ENCODE peak calls at places on chromosomes 4 and X, in ten cellular contexts. K is endodermal cell; G is cardiac muscle cell; D is AG10803; Q is dorsolateral prefrontal cortex; X is A549; E is CD8-positive, alpha-beta memory T cell; M is IMR-90; J is A673; A is suprapubic skin. U is an unnamed sample.

GRCh38 chr4:70901607-70901983 is 574 bp upstream of the MOB1B start:
- DNase-seq in A (no peak), Q (no peak), M (no peak), X (no peak), K (no peak), J (no peak), D (no peak), G (no peak), E (no peak), U (no peak)

GRCh38 chrX:118346258-118347094 is 570 bp downstream of the WDR44 start:
- DNase-seq in D (no peak), Q (peak), K (peak), M (no peak), G (no peak), X (peak), A (peak), J (peak), E (peak), U (peak)

GRCh38 chr4:186936496-186937375 is 213.1 kb upstream of the FAT1 start:
- DNase-seq in K (no peak), X (peak), J (no peak), D (peak), G (peak), Q (no peak), M (peak), A (no peak), E (no peak), U (no peak)

GRCh38 chr4:2462992-2463762 is 5.7 kb upstream of the RNF4 start:
- DNase-seq in D (no peak), E (no peak), X (no peak), A (no peak), G (peak), K (peak), M (no peak), Q (no peak), J (no peak), U (no peak)

GRCh38 chrX:2401590-2402360 is 99.0 kb downstream of the DHRSX start:
- DNase-seq in G (no peak), M (no peak), J (no peak), A (peak), D (peak), E (no peak), K (peak), Q (no peak), X (no peak), U (no peak)

GRCh38 chrX:84187501-84188319 is at the start of gene RPS6KA6:
- DNase-seq in E (no peak), J (no peak), X (peak), D (peak), G (no peak), M (peak), K (peak), Q (peak), A (peak), U (peak)

GRCh38 chrX:39367429-39367828 is 566.2 kb downstream of the MID1IP1 start:
- DNase-seq in E (no peak), D (no peak), X (no peak), M (no peak), K (no peak), Q (no peak), J (no peak), G (no peak), A (no peak), U (no peak)

GRCh38 chr4:94411296-94411695 is 40.4 kb upstream of the PDLIM5 start:
- DNase-seq in D (no peak), J (peak), M (no peak), A (no peak), X (no peak), Q (no peak), G (no peak), E (no peak), K (no peak), U (no peak)

GRCh38 chrX:131288738-131289511 is at the start of gene IGSF1:
- DNase-seq in X (no peak), E (no peak), M (no peak), J (peak), Q (peak), A (no peak), D (peak), K (peak), G (peak), U (no peak)

GRCh38 chr4:102560743-102561341 is 59.7 kb downstream of the NFKB1 start:
- DNase-seq in X (no peak), A (no peak), K (no peak), M (no peak), E (no peak), Q (no peak), D (no peak), G (no peak), J (no peak), U (no peak)

GRCh38 chrX:12308420-12308819 is 170.1 kb downstream of the FRMPD4 start:
- DNase-seq in M (no peak), A (no peak), Q (no peak), D (no peak), G (no peak), E (no peak), K (no peak), X (no peak), J (no peak), U (no peak)

GRCh38 chrX:2767631-2768455 is 16.0 kb downstream of the XG start:
- DNase-seq in Q (no peak), G (peak), X (peak), M (peak), A (peak), K (peak), E (peak), D (peak), J (no peak), U (peak)

GRCh38 chrX:57641338-57641737 is 38.7 kb downstream of the NLRP2B start:
- DNase-seq in K (no peak), Q (no peak), G (no peak), A (no peak), J (no peak), X (no peak), E (no peak), D (no peak), M (no peak), U (no peak)

GRCh38 chrX:7147431-7147977 is at the start of gene STS:
- DNase-seq in K (peak), G (peak), J (peak), A (peak), Q (peak), X (no peak), E (peak), M (peak), D (no peak), U (peak)

GRCh38 chr4:20193522-20193902 is 58.2 kb upstream of the SLIT2 start:
- DNase-seq in D (no peak), Q (no peak), X (no peak), K (no peak), J (peak), G (peak), M (no peak), E (no peak), A (no peak), U (no peak)

GRCh38 chr4:181685911-181686310 is 557.3 kb upstream of the TENM3 start:
- DNase-seq in E (no peak), X (no peak), Q (no peak), M (peak), G (peak), A (no peak), J (no peak), D (peak), K (no peak), U (no peak)

GRCh38 chr4:128328106-128328505 is 40.5 kb upstream of the PGRMC2 start:
- DNase-seq in A (no peak), D (no peak), K (no peak), X (no peak), Q (no peak), E (no peak), J (no peak), M (no peak), G (no peak), U (no peak)

GRCh38 chr4:105963461-105964400 is 68.5 kb downstream of the NPNT start:
- DNase-seq in E (no peak), X (no peak), G (no peak), D (no peak), M (no peak), Q (no peak), J (no peak), K (no peak), A (no peak), U (no peak)

GRCh38 chr4:6917445-6918241 is 8.0 kb downstream of the TBC1D14 start:
- DNase-seq in M (no peak), J (no peak), E (peak), Q (no peak), K (peak), A (no peak), G (peak), X (peak), D (no peak), U (peak)

GRCh38 chr4:72971572-72971971 is 97.9 kb downstream of the COX18 start:
- DNase-seq in E (no peak), J (no peak), X (no peak), Q (no peak), M (peak), D (peak), G (peak), A (no peak), K (no peak), U (peak)

GRCh38 chrX:1911401-1912131 is 296.7 kb downstream of the ASMT start:
- DNase-seq in Q (no peak), M (no peak), G (no peak), X (no peak), E (no peak), K (no peak), A (no peak), D (no peak), J (no peak), U (no peak)

GRCh38 chr4:118351851-118352827 is 664 bp downstream of the PRSS12 start:
- DNase-seq in D (no peak), G (no peak), Q (no peak), X (peak), M (peak), A (peak), J (peak), E (peak), K (peak), U (peak)

GRCh38 chr4:118352843-118353373 is at the start of gene PRSS12:
- DNase-seq in J (peak), E (peak), A (peak), K (peak), X (peak), D (peak), G (peak), Q (peak), M (peak), U (peak)

GRCh38 chr4:118354913-118355312 is 2.1 kb upstream of the PRSS12 start:
- DNase-seq in D (no peak), K (no peak), A (no peak), E (no peak), Q (no peak), M (no peak), J (no peak), G (no peak), X (no peak), U (no peak)

GRCh38 chr4:118350961-118351360 is 1.8 kb downstream of the PRSS12 start:
- DNase-seq in Q (no peak), X (no peak), M (no peak), J (no peak), G (no peak), D (no peak), A (no peak), E (no peak), K (no peak), U (no peak)

DNA sequence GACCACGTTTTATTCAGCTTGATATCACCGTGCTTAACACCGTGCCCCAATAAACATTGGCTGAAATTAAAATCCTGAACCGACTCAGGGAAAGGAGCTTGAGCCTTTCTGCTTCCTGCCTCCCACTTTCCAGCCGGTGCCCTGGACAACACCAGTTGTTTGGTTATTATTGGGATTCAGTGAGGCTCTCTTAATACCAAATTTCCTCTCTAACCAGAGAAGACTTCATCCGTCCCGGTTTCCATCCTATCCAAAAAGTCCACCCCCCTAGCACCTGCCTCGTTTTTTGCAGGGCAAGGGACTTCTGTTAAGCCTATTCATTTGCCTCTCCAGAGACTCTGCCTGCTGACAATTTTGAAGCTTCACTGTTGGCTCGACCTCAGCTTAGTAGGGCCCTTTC is 649 bp upstream of the PRSS12 start:
- DNase-seq in J (no peak), A (no peak), K (peak), Q (no peak), E (no peak), M (no peak), G (no peak), X (no peak), D (no peak), U (peak)
- H3K4me3 ChIP-seq in J (peak), A (peak), K (peak), Q (no peak), E (peak), M (peak), G (no peak), X (peak), D (peak), U (peak)

DNA sequence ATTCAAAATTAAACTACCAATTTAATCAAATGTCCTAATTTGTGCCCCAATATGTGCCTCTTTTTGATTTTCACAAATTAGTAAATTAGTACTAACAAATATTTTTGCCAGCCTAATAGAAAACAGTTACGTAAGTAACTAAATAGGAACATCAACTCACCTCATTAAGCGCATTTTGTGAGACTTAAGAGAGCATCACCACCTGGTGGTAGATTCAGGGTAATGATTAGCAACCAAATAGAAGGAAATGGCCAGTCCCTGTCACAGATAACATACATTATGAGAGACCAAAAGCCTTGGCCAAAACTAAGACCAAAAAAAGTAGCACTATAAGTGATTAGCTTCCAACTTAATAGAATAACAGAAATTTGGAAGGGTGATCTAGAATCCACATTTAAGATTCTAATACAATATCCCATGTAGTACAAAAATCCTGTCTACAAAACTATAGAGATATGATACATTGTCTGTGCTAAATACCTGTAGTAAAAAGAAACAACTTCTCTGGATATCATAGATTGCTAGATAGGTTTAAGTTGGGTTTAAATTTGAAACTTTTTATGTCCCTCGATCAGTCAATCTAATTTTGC is 46.7 kb downstream of the C4orf46 start:
- DNase-seq in G (peak), K (peak), E (no peak), J (peak), D (peak), Q (no peak), X (peak), M (peak), A (no peak), U (peak)
- H3K4me3 ChIP-seq in G (no peak), K (no peak), E (no peak), J (no peak), D (no peak), Q (no peak), X (no peak), M (no peak), A (no peak), U (no peak)

GRCh38 chrX:102708900-102709299 is 3.3 kb upstream of the GPRASP2 start:
- DNase-seq in Q (no peak), A (no peak), K (no peak), M (no peak), D (no peak), G (no peak), X (no peak), E (no peak), J (no peak), U (no peak)

GRCh38 chrX:102712967-102713677 is 874 bp downstream of the GPRASP2 start:
- DNase-seq in M (peak), A (no peak), X (peak), K (peak), E (no peak), Q (peak), D (peak), G (peak), J (peak), U (no peak)

GRCh38 chrX:102712216-102712966 is at the start of gene GPRASP2:
- DNase-seq in M (no peak), A (no peak), E (no peak), G (peak), J (peak), X (no peak), Q (peak), D (peak), K (peak), U (peak)

GRCh38 chrX:102714994-102715393 is 2.7 kb downstream of the GPRASP2 start:
- DNase-seq in X (no peak), Q (no peak), A (no peak), E (no peak), M (no peak), G (no peak), D (peak), K (peak), J (peak), U (no peak)

GRCh38 chrX:102711872-102712215 is 404 bp upstream of the GPRASP2 start:
- DNase-seq in Q (no peak), D (no peak), K (peak), J (no peak), A (no peak), M (no peak), E (no peak), G (no peak), X (no peak), U (no peak)
- H3K4me3 ChIP-seq in Q (peak), D (peak), K (peak), J (peak), A (peak), M (peak), E (no peak), G (peak), X (peak), U (peak)

DNA sequence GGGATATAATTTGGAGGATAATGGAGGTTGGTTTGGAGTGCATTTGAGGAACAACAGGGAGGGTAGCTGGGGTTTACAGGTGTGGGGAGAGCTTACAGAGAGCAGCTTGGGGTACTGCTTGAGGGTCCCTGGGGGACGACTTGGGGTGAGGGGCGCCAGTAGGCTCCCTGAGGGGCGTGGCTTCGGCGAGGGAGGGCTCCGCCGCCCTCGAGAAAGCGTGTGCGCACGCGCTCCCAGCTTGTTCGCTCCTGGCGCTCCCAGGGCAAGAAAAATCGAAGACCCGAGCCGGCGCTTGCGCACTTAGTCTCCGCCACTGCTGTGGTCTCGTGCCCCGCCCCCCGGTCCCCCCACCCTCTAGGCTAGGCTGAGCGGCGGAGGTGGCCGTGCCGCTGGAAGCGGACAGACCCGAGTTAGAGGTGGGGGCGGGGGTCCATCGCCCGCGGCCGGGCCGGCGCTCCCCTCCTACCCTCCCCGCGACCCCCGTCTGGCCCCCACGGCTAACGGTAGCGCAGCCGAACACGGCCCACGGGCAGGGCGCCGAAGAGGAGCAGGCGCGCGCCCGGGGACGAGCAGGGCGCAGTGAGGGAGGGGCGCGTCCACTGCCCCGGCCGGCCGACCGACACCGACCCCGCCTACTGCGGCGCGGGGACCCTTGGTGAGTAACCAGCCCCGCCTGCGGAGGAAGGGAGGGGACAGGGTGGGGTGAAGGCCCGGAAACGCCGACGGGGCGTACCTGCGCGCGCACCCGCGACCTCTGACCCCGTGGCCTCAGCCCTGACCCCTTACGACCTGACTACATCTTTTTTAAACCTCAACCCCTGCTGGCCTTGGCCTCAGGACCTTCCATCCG is 5.4 kb upstream of the CCDC120 start:
- DNase-seq in Q (peak), J (peak), K (peak), D (peak), X (peak), G (peak), A (no peak), M (peak), E (peak), U (peak)
- H3K4me3 ChIP-seq in Q (peak), J (peak), K (peak), D (peak), X (peak), G (peak), A (peak), M (peak), E (peak), U (peak)

GRCh38 chr4:149910604-149911367 is 95.1 kb upstream of the IQCM start:
- DNase-seq in J (no peak), K (no peak), M (no peak), A (no peak), D (no peak), X (no peak), Q (no peak), G (no peak), E (no peak), U (no peak)

GRCh38 chr4:149914101-149914500 is 98.5 kb upstream of the IQCM start:
- DNase-seq in G (no peak), A (no peak), X (no peak), J (no peak), Q (no peak), D (no peak), K (no peak), E (no peak), M (no peak), U (no peak)

GRCh38 chr4:149910177-149910576 is 94.5 kb upstream of the IQCM start:
- DNase-seq in Q (no peak), G (no peak), K (no peak), E (no peak), M (no peak), X (no peak), J (no peak), D (peak), A (no peak), U (no peak)

GRCh38 chr4:149911995-149912394 is 96.4 kb upstream of the IQCM start:
- DNase-seq in A (no peak), X (no peak), J (no peak), M (no peak), D (no peak), E (no peak), K (no peak), G (no peak), Q (no peak), U (peak)

DNA sequence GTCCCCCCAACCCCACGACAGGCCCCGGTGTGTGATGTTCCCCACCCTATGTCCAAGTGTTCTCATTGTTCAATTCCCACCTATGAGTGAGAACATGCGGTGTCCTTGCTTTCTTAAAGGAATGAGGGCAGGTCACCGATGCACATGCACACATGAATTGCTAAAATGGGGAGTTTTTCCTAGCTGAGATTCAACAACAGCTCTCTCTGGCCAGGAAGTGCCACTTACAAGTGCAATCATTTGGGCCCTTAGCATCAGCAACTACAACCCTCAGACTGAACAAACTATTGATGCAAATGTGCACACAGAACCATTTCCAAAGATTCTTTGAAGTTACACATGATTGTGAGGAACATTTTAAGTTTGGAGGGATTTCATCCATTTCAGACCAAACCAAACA is 95.7 kb upstream of the IQCM start:
- DNase-seq in J (no peak), A (no peak), X (no peak), M (no peak), K (no peak), E (no peak), D (no peak), Q (no peak), G (no peak), U (no peak)
- H3K4me3 ChIP-seq in J (no peak), A (no peak), X (no peak), M (no peak), K (no peak), E (no peak), D (no peak), Q (no peak), G (no peak), U (no peak)